ENCODE peak calls at places on chromosomes 3 and 15, in ten cellular contexts. One of them, this sample, is unnamed. For H3K27me3, the result is how much of the 10 kb centered on the place peaks cover.

GRCh38 chr15:39127151-39127815 is 453.6 kb upstream of the THBS1 start:
- DNase-seq in sigmoid colon: no peak
- DNase-seq in transverse colon: no peak
- DNase-seq in esophagus muscularis mucosa: no peak
- DNase-seq in right lobe of liver: no peak
- DNase-seq in stomach: no peak
- DNase-seq in IMR-90: no peak
- DNase-seq in endothelial cell of umbilical vein: peak
- DNase-seq in adrenal gland: no peak
- DNase-seq in uterus: no peak
- DNase-seq in this sample: no peak

GRCh38 chr3:177746259-177747021 is 549.2 kb upstream of the TBL1XR1 start:
- DNase-seq in esophagus muscularis mucosa: no peak
- DNase-seq in transverse colon: no peak
- DNase-seq in uterus: no peak
- DNase-seq in right lobe of liver: no peak
- DNase-seq in adrenal gland: no peak
- DNase-seq in IMR-90: peak
- DNase-seq in endothelial cell of umbilical vein: no peak
- DNase-seq in stomach: no peak
- DNase-seq in sigmoid colon: no peak
- DNase-seq in this sample: no peak

GRCh38 chr3:138609898-138610266 is 1.3 kb downstream of the FAIM start:
- DNase-seq in stomach: no peak
- DNase-seq in transverse colon: no peak
- DNase-seq in IMR-90: no peak
- DNase-seq in adrenal gland: no peak
- DNase-seq in right lobe of liver: no peak
- DNase-seq in uterus: no peak
- DNase-seq in sigmoid colon: no peak
- DNase-seq in esophagus muscularis mucosa: no peak
- DNase-seq in endothelial cell of umbilical vein: no peak
- DNase-seq in this sample: no peak

GRCh38 chr3:156551261-156551660 is 3.7 kb downstream of the SSR3 start:
- DNase-seq in adrenal gland: no peak
- DNase-seq in transverse colon: no peak
- DNase-seq in esophagus muscularis mucosa: no peak
- DNase-seq in IMR-90: peak
- DNase-seq in uterus: no peak
- DNase-seq in endothelial cell of umbilical vein: no peak
- DNase-seq in right lobe of liver: no peak
- DNase-seq in sigmoid colon: no peak
- DNase-seq in stomach: no peak
- DNase-seq in this sample: no peak

GRCh38 chr15:100131321-100132224 is 210.2 kb downstream of the ADAMTS17 start:
- DNase-seq in endothelial cell of umbilical vein: peak
- DNase-seq in transverse colon: peak
- DNase-seq in IMR-90: peak
- DNase-seq in sigmoid colon: no peak
- DNase-seq in stomach: peak
- DNase-seq in right lobe of liver: peak
- DNase-seq in esophagus muscularis mucosa: no peak
- DNase-seq in uterus: no peak
- DNase-seq in adrenal gland: peak
- DNase-seq in this sample: no peak

GRCh38 chr15:101318810-101319200 is 23.8 kb upstream of the SNRPA1 start:
- DNase-seq in transverse colon: no peak
- DNase-seq in IMR-90: no peak
- DNase-seq in esophagus muscularis mucosa: no peak
- DNase-seq in sigmoid colon: no peak
- DNase-seq in uterus: no peak
- DNase-seq in adrenal gland: no peak
- DNase-seq in right lobe of liver: peak
- DNase-seq in endothelial cell of umbilical vein: no peak
- DNase-seq in stomach: no peak
- DNase-seq in this sample: no peak

GRCh38 chr3:197793246-197793645 is 2.2 kb downstream of the LRCH3 start:
- DNase-seq in IMR-90: peak
- DNase-seq in esophagus muscularis mucosa: no peak
- DNase-seq in transverse colon: no peak
- DNase-seq in sigmoid colon: no peak
- DNase-seq in right lobe of liver: no peak
- DNase-seq in adrenal gland: no peak
- DNase-seq in uterus: no peak
- DNase-seq in endothelial cell of umbilical vein: peak
- DNase-seq in stomach: no peak
- DNase-seq in this sample: no peak

GRCh38 chr15:80934761-80935221 is 54.8 kb downstream of the MESD start:
- DNase-seq in right lobe of liver: no peak
- DNase-seq in uterus: no peak
- DNase-seq in transverse colon: no peak
- DNase-seq in IMR-90: peak
- DNase-seq in endothelial cell of umbilical vein: peak
- DNase-seq in adrenal gland: no peak
- DNase-seq in esophagus muscularis mucosa: no peak
- DNase-seq in sigmoid colon: no peak
- DNase-seq in stomach: no peak
- DNase-seq in this sample: peak

GRCh38 chr15:35306361-35306981 is 221.4 kb upstream of the NANOGP8 start:
- DNase-seq in endothelial cell of umbilical vein: peak
- DNase-seq in transverse colon: peak
- DNase-seq in sigmoid colon: no peak
- DNase-seq in IMR-90: peak
- DNase-seq in right lobe of liver: no peak
- DNase-seq in esophagus muscularis mucosa: no peak
- DNase-seq in adrenal gland: no peak
- DNase-seq in stomach: no peak
- DNase-seq in uterus: no peak
- DNase-seq in this sample: no peak

GRCh38 chr15:100779331-100780207 is 100.1 kb upstream of the ALDH1A3 start:
- DNase-seq in right lobe of liver: no peak
- DNase-seq in transverse colon: no peak
- DNase-seq in stomach: no peak
- DNase-seq in adrenal gland: peak
- DNase-seq in sigmoid colon: peak
- DNase-seq in endothelial cell of umbilical vein: no peak
- DNase-seq in uterus: peak
- DNase-seq in IMR-90: no peak
- DNase-seq in esophagus muscularis mucosa: peak
- DNase-seq in this sample: no peak

GRCh38 chr3:40971191-40972168 is 227.8 kb upstream of the CTNNB1 start:
- DNase-seq in adrenal gland: peak
- DNase-seq in endothelial cell of umbilical vein: peak
- DNase-seq in stomach: peak
- DNase-seq in uterus: peak
- DNase-seq in transverse colon: peak
- DNase-seq in IMR-90: peak
- DNase-seq in esophagus muscularis mucosa: no peak
- DNase-seq in right lobe of liver: peak
- DNase-seq in sigmoid colon: peak
- DNase-seq in this sample: peak

GRCh38 chr3:33826206-33826605 is 27.8 kb downstream of the PDCD6IP start:
- DNase-seq in endothelial cell of umbilical vein: no peak
- DNase-seq in sigmoid colon: no peak
- DNase-seq in adrenal gland: no peak
- DNase-seq in esophagus muscularis mucosa: no peak
- DNase-seq in right lobe of liver: no peak
- DNase-seq in stomach: no peak
- DNase-seq in transverse colon: no peak
- DNase-seq in uterus: no peak
- DNase-seq in IMR-90: peak
- DNase-seq in this sample: no peak

GRCh38 chr3:119630119-119630518 is 30.3 kb downstream of the POPDC2 start:
- DNase-seq in endothelial cell of umbilical vein: no peak
- DNase-seq in sigmoid colon: no peak
- DNase-seq in IMR-90: no peak
- DNase-seq in esophagus muscularis mucosa: no peak
- DNase-seq in stomach: no peak
- DNase-seq in adrenal gland: no peak
- DNase-seq in uterus: no peak
- DNase-seq in transverse colon: no peak
- DNase-seq in right lobe of liver: no peak
- DNase-seq in this sample: no peak
- H3K27ac ChIP-seq in endothelial cell of umbilical vein: no peak
- H3K27ac ChIP-seq in sigmoid colon: peak
- H3K27ac ChIP-seq in IMR-90: peak
- H3K27ac ChIP-seq in esophagus muscularis mucosa: peak
- H3K27ac ChIP-seq in stomach: peak
- H3K27ac ChIP-seq in adrenal gland: peak
- H3K27ac ChIP-seq in uterus: peak
- H3K27ac ChIP-seq in transverse colon: no peak
- H3K27ac ChIP-seq in right lobe of liver: peak
- H3K27ac ChIP-seq in this sample: peak

DNA sequence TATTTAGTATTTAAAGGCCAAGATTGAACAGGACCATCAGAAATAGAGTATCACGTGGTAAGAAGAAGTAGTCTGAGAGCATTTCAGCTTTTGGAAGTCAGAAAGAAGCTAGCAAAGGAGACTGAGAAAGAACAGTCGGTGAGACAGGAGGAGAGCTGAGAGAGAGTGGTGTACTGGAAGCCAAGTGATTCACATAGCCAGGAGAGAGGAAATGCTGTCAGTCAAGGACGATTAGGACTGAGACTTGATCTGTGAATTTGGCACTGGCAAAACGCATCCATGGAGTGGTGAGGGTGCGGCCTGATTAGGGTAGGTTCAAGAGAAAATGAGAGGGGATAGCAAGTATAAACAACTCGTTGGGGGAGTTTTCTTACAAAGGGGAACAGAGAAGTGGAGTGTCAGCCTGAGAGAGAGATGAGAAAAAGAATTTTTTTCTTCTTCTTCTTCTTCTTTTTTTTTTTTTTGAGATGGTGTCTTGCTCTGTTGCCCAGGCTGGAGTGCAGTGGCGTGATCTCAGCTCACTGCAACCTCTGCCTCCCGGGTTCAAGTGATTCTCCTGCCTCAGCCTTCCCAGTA is 44.9 kb downstream of the CHD2 start:
- DNase-seq in IMR-90: no peak
- DNase-seq in sigmoid colon: no peak
- DNase-seq in stomach: no peak
- DNase-seq in endothelial cell of umbilical vein: no peak
- DNase-seq in transverse colon: no peak
- DNase-seq in uterus: no peak
- DNase-seq in right lobe of liver: no peak
- DNase-seq in adrenal gland: no peak
- DNase-seq in esophagus muscularis mucosa: no peak
- DNase-seq in this sample: no peak
- TF ChIP-seq POLR2A in IMR-90: no peak
- TF ChIP-seq POLR2A in sigmoid colon: no peak
- TF ChIP-seq POLR2A in stomach: no peak
- TF ChIP-seq POLR2A in endothelial cell of umbilical vein: no peak
- TF ChIP-seq POLR2A in transverse colon: no peak
- TF ChIP-seq POLR2A in uterus: no peak
- TF ChIP-seq POLR2A in right lobe of liver: no peak
- TF ChIP-seq POLR2A in adrenal gland: no peak
- TF ChIP-seq POLR2A in esophagus muscularis mucosa: no peak
- TF ChIP-seq POLR2A in this sample: no peak

GRCh38 chr15:22918056-22918455 is 62.1 kb downstream of the CYFIP1 start:
- DNase-seq in uterus: no peak
- DNase-seq in transverse colon: no peak
- DNase-seq in right lobe of liver: no peak
- DNase-seq in stomach: no peak
- DNase-seq in endothelial cell of umbilical vein: no peak
- DNase-seq in sigmoid colon: no peak
- DNase-seq in IMR-90: peak
- DNase-seq in adrenal gland: no peak
- DNase-seq in esophagus muscularis mucosa: no peak
- DNase-seq in this sample: peak

GRCh38 chr15:22917556-22917955 is 62.6 kb downstream of the CYFIP1 start:
- DNase-seq in sigmoid colon: no peak
- DNase-seq in transverse colon: no peak
- DNase-seq in endothelial cell of umbilical vein: no peak
- DNase-seq in uterus: no peak
- DNase-seq in IMR-90: no peak
- DNase-seq in stomach: no peak
- DNase-seq in esophagus muscularis mucosa: no peak
- DNase-seq in adrenal gland: no peak
- DNase-seq in right lobe of liver: no peak
- DNase-seq in this sample: peak

GRCh38 chr15:22918596-22919140 is 61.5 kb downstream of the CYFIP1 start:
- DNase-seq in esophagus muscularis mucosa: no peak
- DNase-seq in IMR-90: no peak
- DNase-seq in right lobe of liver: no peak
- DNase-seq in sigmoid colon: no peak
- DNase-seq in endothelial cell of umbilical vein: no peak
- DNase-seq in transverse colon: no peak
- DNase-seq in uterus: no peak
- DNase-seq in adrenal gland: no peak
- DNase-seq in stomach: no peak
- DNase-seq in this sample: peak

GRCh38 chr15:22915866-22916515 is 64.2 kb downstream of the CYFIP1 start:
- DNase-seq in endothelial cell of umbilical vein: no peak
- DNase-seq in uterus: no peak
- DNase-seq in esophagus muscularis mucosa: no peak
- DNase-seq in stomach: no peak
- DNase-seq in IMR-90: no peak
- DNase-seq in transverse colon: no peak
- DNase-seq in adrenal gland: no peak
- DNase-seq in sigmoid colon: no peak
- DNase-seq in right lobe of liver: no peak
- DNase-seq in this sample: peak

GRCh38 chr15:22916606-22917350 is 63.4 kb downstream of the CYFIP1 start:
- DNase-seq in IMR-90: no peak
- DNase-seq in sigmoid colon: no peak
- DNase-seq in stomach: no peak
- DNase-seq in right lobe of liver: no peak
- DNase-seq in adrenal gland: no peak
- DNase-seq in uterus: no peak
- DNase-seq in transverse colon: no peak
- DNase-seq in endothelial cell of umbilical vein: no peak
- DNase-seq in esophagus muscularis mucosa: no peak
- DNase-seq in this sample: peak
- H3K27me3 ChIP-seq in IMR-90: under half
- H3K27me3 ChIP-seq in sigmoid colon: under half
- H3K27me3 ChIP-seq in stomach: under half
- H3K27me3 ChIP-seq in right lobe of liver: under half
- H3K27me3 ChIP-seq in adrenal gland: under half
- H3K27me3 ChIP-seq in uterus: under half
- H3K27me3 ChIP-seq in transverse colon: under half
- H3K27me3 ChIP-seq in endothelial cell of umbilical vein: under half
- H3K27me3 ChIP-seq in esophagus muscularis mucosa: under half
- H3K27me3 ChIP-seq in this sample: under half

GRCh38 chr3:64548200-64548889 is 139.5 kb downstream of the ADAMTS9 start:
- DNase-seq in esophagus muscularis mucosa: no peak
- DNase-seq in adrenal gland: peak
- DNase-seq in transverse colon: peak
- DNase-seq in stomach: peak
- DNase-seq in sigmoid colon: peak
- DNase-seq in uterus: peak
- DNase-seq in endothelial cell of umbilical vein: no peak
- DNase-seq in right lobe of liver: peak
- DNase-seq in IMR-90: peak
- DNase-seq in this sample: no peak
- H3K27ac ChIP-seq in esophagus muscularis mucosa: peak
- H3K27ac ChIP-seq in adrenal gland: no peak
- H3K27ac ChIP-seq in transverse colon: peak
- H3K27ac ChIP-seq in stomach: peak
- H3K27ac ChIP-seq in sigmoid colon: peak
- H3K27ac ChIP-seq in uterus: peak
- H3K27ac ChIP-seq in endothelial cell of umbilical vein: no peak
- H3K27ac ChIP-seq in right lobe of liver: no peak
- H3K27ac ChIP-seq in IMR-90: peak
- H3K27ac ChIP-seq in this sample: no peak

GRCh38 chr3:46400000-46400734 is 6.7 kb downstream of the CCR5AS start:
- DNase-seq in esophagus muscularis mucosa: no peak
- DNase-seq in adrenal gland: no peak
- DNase-seq in IMR-90: peak
- DNase-seq in endothelial cell of umbilical vein: peak
- DNase-seq in stomach: no peak
- DNase-seq in transverse colon: no peak
- DNase-seq in uterus: no peak
- DNase-seq in sigmoid colon: no peak
- DNase-seq in right lobe of liver: no peak
- DNase-seq in this sample: no peak
- TF ChIP-seq POLR2A in esophagus muscularis mucosa: no peak
- TF ChIP-seq POLR2A in adrenal gland: no peak
- TF ChIP-seq POLR2A in IMR-90: no peak
- TF ChIP-seq POLR2A in endothelial cell of umbilical vein: no peak
- TF ChIP-seq POLR2A in stomach: no peak
- TF ChIP-seq POLR2A in transverse colon: no peak
- TF ChIP-seq POLR2A in uterus: no peak
- TF ChIP-seq POLR2A in sigmoid colon: no peak
- TF ChIP-seq POLR2A in right lobe of liver: no peak
- TF ChIP-seq POLR2A in this sample: no peak